ENCODE peak calls at places on chromosomes 2 and 18, in five cellular contexts. One of them, this sample, is unnamed.

GRCh38 chr2:88451647-88452150 is 794 bp downstream of the FOXI3 start:
- DNase-seq in suprapubic skin: no peak
- DNase-seq in upper lobe of left lung: no peak
- DNase-seq in ovary: no peak
- DNase-seq in gastrocnemius medialis: no peak
- DNase-seq in this sample: no peak

GRCh38 chr18:68355637-68356036 is 359.3 kb downstream of the TMX3 start:
- DNase-seq in suprapubic skin: no peak
- DNase-seq in upper lobe of left lung: no peak
- DNase-seq in ovary: no peak
- DNase-seq in gastrocnemius medialis: no peak
- DNase-seq in this sample: no peak

GRCh38 chr2:217994776-217995274 is 8.0 kb downstream of the TNS1 start:
- DNase-seq in suprapubic skin: no peak
- DNase-seq in upper lobe of left lung: no peak
- DNase-seq in ovary: no peak
- DNase-seq in gastrocnemius medialis: no peak
- DNase-seq in this sample: no peak

GRCh38 chr2:166057363-166058169 is 70.3 kb downstream of the SCN1A start:
- DNase-seq in suprapubic skin: no peak
- DNase-seq in upper lobe of left lung: no peak
- DNase-seq in ovary: no peak
- DNase-seq in gastrocnemius medialis: no peak
- DNase-seq in this sample: no peak

GRCh38 chr2:18378020-18378653 is 182.3 kb downstream of the RDH14 start:
- DNase-seq in suprapubic skin: no peak
- DNase-seq in upper lobe of left lung: no peak
- DNase-seq in ovary: no peak
- DNase-seq in gastrocnemius medialis: no peak
- DNase-seq in this sample: no peak

GRCh38 chr2:200618590-200619021 is 32.8 kb downstream of the AOX1 start:
- DNase-seq in suprapubic skin: no peak
- DNase-seq in upper lobe of left lung: no peak
- DNase-seq in ovary: no peak
- DNase-seq in gastrocnemius medialis: no peak
- DNase-seq in this sample: no peak

GRCh38 chr18:51107594-51108305 is 77.7 kb downstream of the SMAD4 start:
- DNase-seq in suprapubic skin: no peak
- DNase-seq in upper lobe of left lung: no peak
- DNase-seq in ovary: no peak
- DNase-seq in gastrocnemius medialis: no peak
- DNase-seq in this sample: no peak

GRCh38 chr2:164189851-164190250 is 431.4 kb downstream of the GRB14 start:
- DNase-seq in suprapubic skin: no peak
- DNase-seq in upper lobe of left lung: no peak
- DNase-seq in ovary: no peak
- DNase-seq in gastrocnemius medialis: no peak
- DNase-seq in this sample: no peak

GRCh38 chr2:42238644-42239288 is 69.6 kb downstream of the EML4 start:
- DNase-seq in suprapubic skin: no peak
- DNase-seq in upper lobe of left lung: peak; percentile 78
- DNase-seq in ovary: no peak
- DNase-seq in gastrocnemius medialis: peak; percentile 15
- DNase-seq in this sample: no peak

GRCh38 chr2:4628931-4629565 is 925.7 kb downstream of the DCDC2C start:
- DNase-seq in suprapubic skin: no peak
- DNase-seq in upper lobe of left lung: no peak
- DNase-seq in ovary: no peak
- DNase-seq in gastrocnemius medialis: no peak
- DNase-seq in this sample: no peak

GRCh38 chr2:102000012-102000411 is 8.3 kb downstream of the IL1R2 start:
- DNase-seq in suprapubic skin: no peak
- DNase-seq in upper lobe of left lung: no peak
- DNase-seq in ovary: no peak
- DNase-seq in gastrocnemius medialis: no peak
- DNase-seq in this sample: no peak

GRCh38 chr2:55026202-55026601 is 24.0 kb downstream of the RTN4 start:
- DNase-seq in suprapubic skin: no peak
- DNase-seq in upper lobe of left lung: no peak
- DNase-seq in ovary: no peak
- DNase-seq in gastrocnemius medialis: no peak
- DNase-seq in this sample: no peak

GRCh38 chr2:233083782-233084181 is 23.6 kb downstream of the INPP5D start:
- DNase-seq in suprapubic skin: peak; percentile 3
- DNase-seq in upper lobe of left lung: no peak
- DNase-seq in ovary: no peak
- DNase-seq in gastrocnemius medialis: no peak
- DNase-seq in this sample: no peak

GRCh38 chr2:150663143-150663542 is 175.7 kb upstream of the RND3 start:
- DNase-seq in suprapubic skin: no peak
- DNase-seq in upper lobe of left lung: no peak
- DNase-seq in ovary: no peak
- DNase-seq in gastrocnemius medialis: no peak
- DNase-seq in this sample: no peak

GRCh38 chr2:31256611-31257382 is 22.8 kb downstream of the EHD3 start:
- DNase-seq in suprapubic skin: no peak
- DNase-seq in upper lobe of left lung: no peak
- DNase-seq in ovary: no peak
- DNase-seq in gastrocnemius medialis: no peak
- DNase-seq in this sample: no peak

GRCh38 chr18:39799010-39799409 is 2156.0 kb upstream of the PIK3C3 start:
- DNase-seq in suprapubic skin: no peak
- DNase-seq in upper lobe of left lung: no peak
- DNase-seq in ovary: no peak
- DNase-seq in gastrocnemius medialis: no peak
- DNase-seq in this sample: no peak

GRCh38 chr2:194205568-194206227 is 1451.3 kb upstream of the SLC39A10 start:
- DNase-seq in suprapubic skin: no peak
- DNase-seq in upper lobe of left lung: no peak
- DNase-seq in ovary: no peak
- DNase-seq in gastrocnemius medialis: no peak
- DNase-seq in this sample: no peak

GRCh38 chr2:238079874-238080327 is 19.1 kb downstream of the SCLY start:
- DNase-seq in suprapubic skin: no peak
- DNase-seq in upper lobe of left lung: no peak
- DNase-seq in ovary: no peak
- DNase-seq in gastrocnemius medialis: no peak
- DNase-seq in this sample: no peak

GRCh38 chr2:230412846-230413245 is 3.2 kb upstream of the SP100 start:
- DNase-seq in suprapubic skin: no peak
- DNase-seq in upper lobe of left lung: no peak
- DNase-seq in ovary: no peak
- DNase-seq in gastrocnemius medialis: no peak
- DNase-seq in this sample: no peak

GRCh38 chr2:212264227-212264626 is 274.4 kb downstream of the ERBB4 start:
- DNase-seq in suprapubic skin: no peak
- DNase-seq in upper lobe of left lung: no peak
- DNase-seq in ovary: no peak
- DNase-seq in gastrocnemius medialis: no peak
- DNase-seq in this sample: no peak

GRCh38 chr18:59067873-59068272 is 71.8 kb upstream of the SEC11C start:
- DNase-seq in suprapubic skin: no peak
- DNase-seq in upper lobe of left lung: no peak
- DNase-seq in ovary: no peak
- DNase-seq in gastrocnemius medialis: no peak
- DNase-seq in this sample: no peak
- TF ChIP-seq POLR2A in suprapubic skin: no peak
- TF ChIP-seq POLR2A in upper lobe of left lung: no peak
- TF ChIP-seq POLR2A in ovary: no peak
- TF ChIP-seq POLR2A in gastrocnemius medialis: no peak
- TF ChIP-seq POLR2A in this sample: no peak

DNA sequence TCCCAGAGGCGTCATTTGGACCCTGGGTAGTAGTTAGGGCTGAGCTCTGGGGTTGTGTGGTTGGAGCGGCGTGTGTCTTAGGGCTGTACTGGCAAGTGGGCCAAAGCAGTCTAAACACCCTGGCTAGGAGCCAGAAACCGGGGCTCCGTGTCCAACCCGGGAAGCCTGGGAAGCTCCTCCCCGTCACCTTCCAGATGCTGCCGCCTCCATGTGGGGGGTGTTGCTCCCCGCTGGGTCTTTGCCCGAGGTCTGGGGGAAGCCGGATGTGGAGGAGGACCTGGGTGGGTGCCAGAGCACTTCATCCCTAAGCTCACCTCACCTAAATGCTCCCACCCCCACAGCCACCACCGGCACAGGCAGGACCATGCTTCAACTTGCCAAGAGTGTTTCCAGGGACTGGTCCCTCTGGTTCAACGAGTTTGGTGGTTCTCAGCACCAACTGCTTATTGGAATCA is 25.4 kb downstream of the TET3 start:
- DNase-seq in suprapubic skin: no peak
- DNase-seq in upper lobe of left lung: peak; percentile 78
- DNase-seq in ovary: peak; percentile 60
- DNase-seq in gastrocnemius medialis: no peak
- DNase-seq in this sample: no peak
- H3K4me3 ChIP-seq in suprapubic skin: no peak overlapping the region
- H3K4me3 ChIP-seq in upper lobe of left lung: peak overlapping the region; percentile 7
- H3K4me3 ChIP-seq in ovary: no peak overlapping the region
- H3K4me3 ChIP-seq in gastrocnemius medialis: no peak overlapping the region
- H3K4me3 ChIP-seq in this sample: no peak overlapping the region

GRCh38 chr2:65130440-65131175 is 702 bp upstream of the RAB1A start:
- DNase-seq in suprapubic skin: no peak
- DNase-seq in upper lobe of left lung: no peak
- DNase-seq in ovary: no peak
- DNase-seq in gastrocnemius medialis: no peak
- DNase-seq in this sample: no peak

GRCh38 chr2:65128297-65129190 is 1.4 kb downstream of the RAB1A start:
- DNase-seq in suprapubic skin: no peak
- DNase-seq in upper lobe of left lung: peak; percentile 69
- DNase-seq in ovary: no peak
- DNase-seq in gastrocnemius medialis: peak; percentile 80
- DNase-seq in this sample: no peak

GRCh38 chr2:65129276-65129612 is 662 bp downstream of the RAB1A start:
- DNase-seq in suprapubic skin: no peak
- DNase-seq in upper lobe of left lung: no peak
- DNase-seq in ovary: no peak
- DNase-seq in gastrocnemius medialis: no peak
- DNase-seq in this sample: no peak

GRCh38 chr2:65133626-65134025 is 3.7 kb upstream of the RAB1A start:
- DNase-seq in suprapubic skin: no peak
- DNase-seq in upper lobe of left lung: no peak
- DNase-seq in ovary: no peak
- DNase-seq in gastrocnemius medialis: no peak
- DNase-seq in this sample: no peak

DNA sequence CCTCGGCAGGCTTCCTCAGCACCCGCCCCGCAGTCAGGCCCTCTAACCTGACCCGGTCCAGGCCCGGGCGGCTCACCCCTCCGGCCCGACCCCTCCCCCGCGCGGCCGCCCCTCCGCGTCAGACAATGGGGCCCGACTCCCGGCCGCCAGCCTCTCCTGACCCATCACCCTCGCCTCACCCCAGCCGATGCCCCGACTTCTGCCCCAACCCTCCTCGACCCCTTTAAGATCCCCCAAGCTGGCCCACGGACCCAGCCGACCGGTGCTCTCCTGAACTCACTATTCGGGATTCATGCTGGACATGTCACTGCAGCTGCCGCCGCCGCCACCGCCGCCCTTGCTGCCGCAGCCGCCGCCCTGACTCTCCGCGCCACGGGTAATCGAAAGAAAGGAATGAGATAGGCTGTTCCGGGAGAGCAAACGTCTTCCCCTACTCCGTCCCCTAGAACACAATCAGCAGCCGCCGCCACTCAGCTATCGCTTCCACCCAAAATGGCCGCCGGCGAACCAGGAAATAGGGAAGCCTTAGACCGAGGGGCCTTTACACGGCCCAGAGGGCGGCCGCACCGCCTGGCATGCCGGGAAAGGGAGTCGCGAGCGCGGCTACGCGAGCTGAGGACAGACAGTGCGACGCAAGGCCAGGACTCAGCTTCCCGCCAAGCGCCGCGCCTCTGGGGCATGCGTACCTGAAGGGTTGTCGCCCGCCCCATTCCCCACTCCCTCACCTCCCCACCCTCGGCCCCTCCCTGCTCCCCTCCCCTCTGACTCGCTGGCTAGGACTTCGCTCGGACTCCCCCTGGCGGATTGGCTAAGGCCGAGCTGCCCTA is at the start of gene RAB1A:
- DNase-seq in suprapubic skin: peak; percentile 100
- DNase-seq in upper lobe of left lung: peak; percentile 100
- DNase-seq in ovary: peak; percentile 99
- DNase-seq in gastrocnemius medialis: peak; percentile 100
- DNase-seq in this sample: peak; percentile 99
- TF ChIP-seq POLR2A in suprapubic skin: peak; percentile 92
- TF ChIP-seq POLR2A in upper lobe of left lung: peak; percentile 48
- TF ChIP-seq POLR2A in ovary: peak; percentile 96
- TF ChIP-seq POLR2A in gastrocnemius medialis: peak; percentile 95
- TF ChIP-seq POLR2A in this sample: peak; percentile 86

GRCh38 chr18:13500227-13500865 is 226.0 kb downstream of the FAM210A start:
- DNase-seq in suprapubic skin: no peak
- DNase-seq in upper lobe of left lung: no peak
- DNase-seq in ovary: no peak
- DNase-seq in gastrocnemius medialis: peak; percentile 65
- DNase-seq in this sample: no peak

GRCh38 chr18:13501896-13502295 is 224.5 kb downstream of the FAM210A start:
- DNase-seq in suprapubic skin: no peak
- DNase-seq in upper lobe of left lung: no peak
- DNase-seq in ovary: no peak
- DNase-seq in gastrocnemius medialis: no peak
- DNase-seq in this sample: no peak

GRCh38 chr18:13503839-13504238 is 222.5 kb downstream of the FAM210A start:
- DNase-seq in suprapubic skin: no peak
- DNase-seq in upper lobe of left lung: no peak
- DNase-seq in ovary: no peak
- DNase-seq in gastrocnemius medialis: no peak
- DNase-seq in this sample: no peak

GRCh38 chr18:13502585-13502984 is 223.8 kb downstream of the FAM210A start:
- DNase-seq in suprapubic skin: no peak
- DNase-seq in upper lobe of left lung: no peak
- DNase-seq in ovary: peak; percentile 31
- DNase-seq in gastrocnemius medialis: peak; percentile 49
- DNase-seq in this sample: no peak

DNA sequence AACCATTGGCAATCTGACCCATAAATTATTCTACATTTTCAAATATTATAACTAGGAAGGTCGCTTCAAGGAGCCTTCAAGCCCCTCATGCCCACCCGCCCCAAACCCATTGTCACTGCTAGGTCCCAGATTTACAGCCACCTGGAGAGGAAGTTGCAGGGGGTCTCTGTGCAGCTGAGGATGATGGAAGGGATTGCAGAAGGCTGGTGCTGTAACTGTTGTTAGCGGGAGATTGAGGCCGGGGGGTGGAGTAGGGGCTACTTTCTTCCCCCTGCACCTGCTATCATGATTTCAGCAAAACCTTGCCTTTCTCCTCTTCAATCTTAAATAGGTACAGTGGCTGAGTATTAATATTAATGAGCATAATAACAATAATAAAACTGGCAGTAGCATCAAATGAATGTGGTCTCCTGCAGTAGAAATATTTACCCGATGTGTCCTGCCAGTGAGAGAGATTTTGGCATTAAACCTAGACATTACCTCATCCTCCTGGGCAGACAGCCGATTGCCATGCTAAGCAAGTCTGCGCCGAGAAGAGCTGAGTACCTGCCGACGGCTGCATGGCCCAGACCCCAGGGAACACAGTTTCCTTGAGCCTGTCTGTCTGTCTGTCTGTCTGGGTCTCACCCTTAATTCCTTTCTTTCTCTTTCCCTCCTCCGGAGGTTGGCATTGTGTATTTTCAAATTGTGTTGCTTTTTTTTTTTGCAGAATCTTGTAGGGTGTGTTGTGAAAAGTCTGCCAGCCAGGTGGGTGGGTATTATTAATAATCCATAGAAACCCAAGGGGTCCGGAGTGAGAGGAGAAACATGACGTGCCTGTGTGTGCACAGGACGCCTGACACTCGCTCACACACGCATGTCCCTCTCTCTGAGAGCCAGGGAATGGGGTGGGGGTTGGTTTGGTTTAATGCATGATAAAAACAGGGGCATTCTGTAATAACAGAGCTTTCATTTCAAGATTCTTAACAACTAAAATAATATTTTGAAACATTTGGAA is 225.2 kb downstream of the FAM210A start:
- DNase-seq in suprapubic skin: no peak
- DNase-seq in upper lobe of left lung: peak; percentile 42
- DNase-seq in ovary: peak; percentile 41
- DNase-seq in gastrocnemius medialis: peak; percentile 77
- DNase-seq in this sample: no peak
- H3K4me3 ChIP-seq in suprapubic skin: peak overlapping the region; percentile 35
- H3K4me3 ChIP-seq in upper lobe of left lung: no peak overlapping the region
- H3K4me3 ChIP-seq in ovary: no peak overlapping the region
- H3K4me3 ChIP-seq in gastrocnemius medialis: peak overlapping the region; percentile 55
- H3K4me3 ChIP-seq in this sample: no peak overlapping the region